ENCODE peak calls at places on chromosomes 6 and 20, in five cellular contexts. I, F, C, N and P are unnamed samples.

GRCh38 chr6:43734294-43734665 is 35.7 kb upstream of the VEGFA start:
- DNase-seq in I (no peak), F (no peak), C (no peak), N (no peak), P (no peak)

GRCh38 chr20:63829943-63830820 is 882 bp downstream of the ZBTB46 start:
- DNase-seq in I (no peak), F (peak), C (no peak), N (peak), P (no peak)

GRCh38 chr6:25156123-25156522 is 123.1 kb upstream of the CARMIL1 start:
- DNase-seq in I (no peak), F (no peak), C (no peak), N (peak), P (no peak)

GRCh38 chr6:10603265-10603664 is 82.1 kb downstream of the GCNT2 start:
- DNase-seq in I (no peak), F (no peak), C (no peak), N (no peak), P (no peak)

GRCh38 chr6:13708679-13709261 is 2.9 kb downstream of the RANBP9 start:
- DNase-seq in I (no peak), F (no peak), C (peak), N (peak), P (no peak)

GRCh38 chr20:45861157-45862075 is 4.0 kb downstream of the ZSWIM3 start:
- DNase-seq in I (no peak), F (no peak), C (no peak), N (no peak), P (no peak)

GRCh38 chr20:3156811-3157619 is 2.6 kb downstream of the FASTKD5 start:
- DNase-seq in I (no peak), F (peak), C (no peak), N (peak), P (no peak)

GRCh38 chr6:141562181-141562800 is 570.4 kb upstream of the GJE1 start:
- DNase-seq in I (no peak), F (peak), C (no peak), N (no peak), P (peak)

GRCh38 chr6:71481021-71481420 is 192.4 kb downstream of the OGFRL1 start:
- DNase-seq in I (no peak), F (no peak), C (no peak), N (no peak), P (no peak)

GRCh38 chr6:134936927-134937326 is 13.0 kb downstream of the ALDH8A1 start:
- DNase-seq in I (no peak), F (no peak), C (no peak), N (peak), P (no peak)

GRCh38 chr6:49939993-49940498 is 23.9 kb downstream of the DEFB114 start:
- DNase-seq in I (no peak), F (no peak), C (no peak), N (no peak), P (no peak)

GRCh38 chr20:16701296-16701695 is 28.5 kb upstream of the SNRPB2 start:
- DNase-seq in I (no peak), F (peak), C (peak), N (no peak), P (no peak)

GRCh38 chr6:111515259-111515658 is 32.2 kb upstream of the REV3L start:
- DNase-seq in I (no peak), F (no peak), C (no peak), N (no peak), P (no peak)

GRCh38 chr6:157615951-157616350 is 207.1 kb upstream of the SNX9 start:
- DNase-seq in I (no peak), F (no peak), C (no peak), N (no peak), P (no peak)

GRCh38 chr6:1858865-1859264 is 249.2 kb downstream of the FOXC1 start:
- DNase-seq in I (no peak), F (no peak), C (no peak), N (no peak), P (no peak)

GRCh38 chr6:114934079-114934478 is 591.3 kb upstream of the HS3ST5 start:
- DNase-seq in I (no peak), F (no peak), C (no peak), N (no peak), P (no peak)

GRCh38 chr20:20395856-20396600 is 28.1 kb downstream of the INSM1 start:
- DNase-seq in I (no peak), F (no peak), C (no peak), N (no peak), P (no peak)

GRCh38 chr20:61065853-61066252 is 186.2 kb upstream of the CDH4 start:
- DNase-seq in I (no peak), F (no peak), C (no peak), N (no peak), P (no peak)

GRCh38 chr6:7135755-7136154 is 28.0 kb downstream of the RREB1 start:
- DNase-seq in I (no peak), F (peak), C (no peak), N (no peak), P (no peak)

GRCh38 chr6:52739627-52740026 is 23.6 kb downstream of the GSTA2 start:
- DNase-seq in I (no peak), F (no peak), C (no peak), N (no peak), P (no peak)

GRCh38 chr6:37561361-37561760 is 61.7 kb upstream of the CCDC167 start:
- DNase-seq in I (no peak), F (no peak), C (no peak), N (no peak), P (no peak)

GRCh38 chr6:79949235-79949634 is 1.9 kb upstream of the ELOVL4 start:
- DNase-seq in I (peak), F (peak), C (peak), N (peak), P (no peak)

GRCh38 chr6:139801571-139802321 is 427.3 kb upstream of the CITED2 start:
- DNase-seq in I (no peak), F (no peak), C (no peak), N (peak), P (no peak)

DNA sequence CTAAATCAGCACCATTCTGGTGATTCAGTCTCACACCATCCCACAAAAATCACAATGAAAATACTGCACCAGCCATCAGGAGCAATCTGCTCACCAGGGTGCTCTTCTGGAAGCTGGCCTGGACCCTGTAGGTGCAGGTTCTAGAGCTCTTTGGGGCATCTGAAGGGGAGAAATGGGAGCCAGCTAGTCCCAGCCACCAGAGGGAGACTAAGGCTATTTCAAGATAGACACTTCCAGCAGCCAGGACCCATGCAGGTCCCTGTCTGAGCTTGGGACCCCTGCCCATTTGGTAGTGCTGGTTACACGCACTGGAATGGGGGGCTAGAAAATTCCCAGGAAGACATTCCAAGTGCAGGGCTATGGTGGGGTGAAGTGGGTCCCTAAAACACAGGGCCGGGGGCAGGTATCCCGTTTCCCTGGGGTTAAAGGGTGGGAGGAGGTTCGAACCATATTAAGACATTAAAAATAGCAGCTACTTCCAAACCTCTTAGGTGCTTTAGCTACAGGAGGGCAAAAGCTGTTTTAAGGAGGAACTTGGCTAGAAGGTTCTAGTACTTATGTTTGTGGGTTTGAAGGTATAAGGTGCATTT is 156.5 kb downstream of the NFATC2 start:
- DNase-seq in I (no peak), F (peak), C (peak), N (peak), P (no peak)
- TF ChIP-seq CTCF in I (no peak), F (peak), C (peak), N (peak), P (peak)

DNA sequence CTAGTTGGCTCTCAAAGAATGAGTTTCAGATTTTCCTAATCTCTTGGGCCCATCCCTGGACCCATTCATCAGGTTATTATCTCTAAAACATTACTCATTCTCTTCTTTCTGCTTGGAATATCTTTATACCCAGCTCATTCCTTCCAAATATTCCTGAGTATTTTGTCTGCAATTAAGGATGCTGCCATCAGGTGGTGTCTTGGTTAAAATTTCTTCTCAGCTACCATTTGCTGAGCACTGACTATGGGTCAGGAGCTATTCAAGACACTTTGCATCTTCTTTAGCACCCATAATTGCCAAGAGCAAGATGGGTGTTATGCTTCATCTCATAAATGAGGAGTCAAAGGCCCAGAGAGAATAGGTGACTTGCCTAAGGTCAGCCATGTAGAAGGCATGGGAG is 8.4 kb downstream of the SUN5 start:
- DNase-seq in I (no peak), F (no peak), C (no peak), N (no peak), P (no peak)
- TF ChIP-seq CTCF in I (no peak), F (no peak), C (peak), N (no peak), P (no peak)

GRCh38 chr20:219290-220115 is 7.6 kb upstream of the DEFB129 start:
- DNase-seq in I (no peak), F (peak), C (peak), N (peak), P (no peak)
- TF ChIP-seq CTCF in I (no peak), F (peak), C (peak), N (peak), P (no peak)

DNA sequence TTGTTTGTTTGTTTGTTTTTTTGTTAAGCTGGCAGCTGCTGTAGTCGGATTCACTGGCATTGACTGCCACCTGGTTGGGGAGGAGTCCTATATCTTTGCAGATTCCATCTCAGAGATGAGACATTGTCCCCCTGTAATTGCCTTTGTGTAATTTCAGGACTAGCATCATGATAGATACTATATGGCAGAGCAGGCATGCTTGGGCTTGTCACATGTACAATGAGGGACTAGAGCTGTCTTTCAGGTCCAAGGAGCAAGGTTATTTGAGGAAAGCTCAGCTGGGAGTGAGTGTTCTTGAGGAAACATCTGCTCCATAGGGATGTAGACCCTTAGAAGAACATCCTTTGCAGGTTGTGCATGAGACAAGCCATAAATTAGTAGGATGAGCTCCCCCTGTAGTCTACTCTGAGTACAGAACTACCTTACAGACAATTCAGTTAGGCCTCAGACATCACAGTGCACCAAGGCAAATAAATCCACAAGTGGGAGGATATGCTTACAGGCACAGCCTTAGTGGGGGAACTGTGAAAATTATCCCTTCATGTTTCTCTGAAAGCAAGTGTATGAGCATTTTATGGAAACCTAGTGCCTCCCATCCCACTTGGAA is 62.1 kb downstream of the BMP2 start:
- DNase-seq in I (no peak), F (no peak), C (no peak), N (peak), P (no peak)
- TF ChIP-seq CTCF in I (no peak), F (no peak), C (no peak), N (no peak), P (no peak)

GRCh38 chr20:53413188-53413631 is 180.4 kb downstream of the ZNF217 start:
- DNase-seq in I (peak), F (peak), C (peak), N (no peak), P (no peak)
- TF ChIP-seq CTCF in I (no peak), F (peak), C (peak), N (no peak), P (no peak)

GRCh38 chr6:20931772-20932171 is 397.5 kb downstream of the CDKAL1 start:
- DNase-seq in I (no peak), F (no peak), C (no peak), N (no peak), P (no peak)

GRCh38 chr6:20932284-20932683 is 398.0 kb downstream of the CDKAL1 start:
- DNase-seq in I (no peak), F (no peak), C (no peak), N (no peak), P (no peak)

GRCh38 chr6:20933057-20933792 is 399.0 kb downstream of the CDKAL1 start:
- DNase-seq in I (no peak), F (no peak), C (no peak), N (no peak), P (no peak)

GRCh38 chr6:20939161-20939775 is 405.0 kb downstream of the CDKAL1 start:
- DNase-seq in I (no peak), F (no peak), C (no peak), N (no peak), P (no peak)

GRCh38 chr6:20936949-20937348 is 402.7 kb downstream of the CDKAL1 start:
- DNase-seq in I (no peak), F (no peak), C (no peak), N (no peak), P (no peak)
- TF ChIP-seq CTCF in I (no peak), F (no peak), C (no peak), N (no peak), P (no peak)